ENCODE peak calls at places on chromosomes 12 and 14, in five cellular contexts. B, L, U, S and W are unnamed samples.

GRCh38 chr14:53341324-53341723 is 188.2 kb upstream of the DDHD1 start:
- DNase-seq in B (no peak), L (no peak), S (no peak), U (no peak), W (no peak)

GRCh38 chr12:77609016-77609415 is 221.7 kb upstream of the NAV3 start:
- DNase-seq in S (no peak), U (no peak), L (no peak), B (no peak), W (no peak)

GRCh38 chr14:104594310-104595046 is 10.1 kb downstream of the TMEM179 start:
- DNase-seq in U (no peak), S (no peak), B (no peak), L (no peak), W (no peak)

GRCh38 chr12:50991296-50991695 is 34.9 kb downstream of the SLC11A2 start:
- DNase-seq in U (no peak), L (no peak), B (no peak), S (no peak), W (no peak)

GRCh38 chr14:75295061-75295461 is 16.4 kb downstream of the FOS start:
- DNase-seq in B (peak; percentile 51), U (peak; percentile 38), S (peak; percentile 89), L (peak; percentile 61), W (no peak)

GRCh38 chr12:79884401-79885006 is 50.4 kb downstream of the PPP1R12A start:
- DNase-seq in S (no peak), L (no peak), B (no peak), U (no peak), W (no peak)

GRCh38 chr14:28151931-28152330 is 614.7 kb upstream of the FOXG1 start:
- DNase-seq in S (no peak), U (no peak), L (no peak), B (no peak), W (no peak)

GRCh38 chr12:57744777-57745484 is at the start of gene TSPAN31:
- DNase-seq in S (peak; percentile 98), U (peak; percentile 97), B (peak; percentile 97), L (peak; percentile 99), W (peak; percentile 96)

GRCh38 chr14:98953544-98954346 is 318.3 kb downstream of the BCL11B start:
- DNase-seq in L (peak; percentile 39), S (no peak), B (peak; percentile 22), U (peak; percentile 91), W (no peak)

GRCh38 chr12:110501378-110501721 is 561 bp downstream of the VPS29 start:
- DNase-seq in S (no peak), B (no peak), U (peak; percentile 81), L (no peak), W (peak; percentile 70)

GRCh38 chr12:94561943-94562411 is 88.4 kb downstream of the TMCC3 start:
- DNase-seq in L (no peak), B (no peak), S (no peak), U (peak; percentile 91), W (peak; percentile 84)

GRCh38 chr12:99386907-99387306 is 260.6 kb upstream of the GARIN6 start:
- DNase-seq in L (no peak), B (no peak), U (peak; percentile 11), S (no peak), W (no peak)

GRCh38 chr12:8894986-8895385 is 19.3 kb upstream of the PHC1 start:
- DNase-seq in S (no peak), L (no peak), U (no peak), B (no peak), W (no peak)

GRCh38 chr12:7642876-7643309 is 22.8 kb downstream of the APOBEC1 start:
- DNase-seq in S (no peak), L (no peak), B (no peak), U (no peak), W (no peak)

GRCh38 chr12:9961106-9961505 is 10.1 kb upstream of the CLEC12A start:
- DNase-seq in B (no peak), S (no peak), L (no peak), U (no peak), W (no peak)

GRCh38 chr14:29339491-29339890 is 572.9 kb downstream of the FOXG1 start:
- DNase-seq in S (no peak), B (no peak), U (no peak), L (no peak), W (no peak)

GRCh38 chr12:7076493-7076892 is 15.8 kb downstream of the C1R start:
- DNase-seq in B (no peak), U (no peak), S (no peak), L (no peak), W (no peak)

GRCh38 chr12:113130457-113131135 is 5.0 kb downstream of the RASAL1 start:
- DNase-seq in B (no peak), L (no peak), U (peak; percentile 47), S (peak; percentile 91), W (peak; percentile 78)

GRCh38 chr12:58873496-58873895 is 46.8 kb downstream of the LRIG3 start:
- DNase-seq in U (no peak), L (no peak), B (no peak), S (no peak), W (no peak)

GRCh38 chr14:102095871-102096568 is 9.2 kb upstream of the HSP90AA1 start:
- DNase-seq in B (no peak), S (peak; percentile 42), L (no peak), U (no peak), W (no peak)

GRCh38 chr14:54478621-54479215 is 10.1 kb downstream of the GMFB start:
- DNase-seq in L (no peak), B (no peak), U (no peak), S (no peak), W (no peak)

GRCh38 chr14:89485264-89485663 is 68.2 kb upstream of the FOXN3 start:
- DNase-seq in B (no peak), U (no peak), S (peak; percentile 61), L (no peak), W (no peak)

GRCh38 chr12:121532503-121533390 is 48.1 kb downstream of the KDM2B start:
- DNase-seq in L (no peak), S (no peak), B (peak; percentile 33), U (no peak), W (peak; percentile 19)

GRCh38 chr12:12610711-12611110 is 965 bp upstream of the CREBL2 start:
- DNase-seq in S (no peak), B (no peak), U (no peak), L (no peak), W (no peak)
- H3K27ac ChIP-seq in S (peak overlapping the region; percentile 98), B (no peak overlapping the region), U (peak overlapping the region; percentile 76), L (peak overlapping the region; percentile 95), W (peak overlapping the region; percentile 98)

GRCh38 chr12:123131879-123132402 is 18.9 kb downstream of the PITPNM2 start:
- DNase-seq in L (no peak), B (no peak), S (peak; percentile 74), U (peak; percentile 46), W (peak; percentile 59)

GRCh38 chr12:123134265-123134664 is 16.6 kb downstream of the PITPNM2 start:
- DNase-seq in U (peak; percentile 78), B (no peak), L (no peak), S (peak; percentile 52), W (no peak)

GRCh38 chr12:123134755-123135282 is 16.1 kb downstream of the PITPNM2 start:
- DNase-seq in B (no peak), L (no peak), S (peak; percentile 24), U (no peak), W (no peak)

GRCh38 chr12:123132951-123133619 is 17.8 kb downstream of the PITPNM2 start:
- DNase-seq in S (peak; percentile 0), B (no peak), U (no peak), L (no peak), W (no peak)

GRCh38 chr12:123133701-123134100 is 17.2 kb downstream of the PITPNM2 start:
- DNase-seq in S (peak; percentile 6), L (no peak), U (no peak), B (no peak), W (no peak)
- H3K27ac ChIP-seq in S (no peak overlapping the region), L (no peak overlapping the region), U (no peak overlapping the region), B (no peak overlapping the region), W (no peak overlapping the region)

GRCh38 chr14:65168840-65169239 is 66.5 kb upstream of the MAX start:
- DNase-seq in U (peak; percentile 40), L (no peak), S (no peak), B (no peak), W (no peak)

GRCh38 chr14:65173973-65174693 is 71.8 kb upstream of the MAX start:
- DNase-seq in B (no peak), L (peak; percentile 23), S (no peak), U (no peak), W (no peak)

GRCh38 chr14:65170318-65170717 is 68.0 kb upstream of the MAX start:
- DNase-seq in U (no peak), S (no peak), B (no peak), L (no peak), W (no peak)

GRCh38 chr14:65169351-65169750 is 67.0 kb upstream of the MAX start:
- DNase-seq in B (no peak), U (peak; percentile 70), L (no peak), S (no peak), W (peak; percentile 25)

GRCh38 chr14:65170768-65171251 is 68.5 kb upstream of the MAX start:
- DNase-seq in L (no peak), B (peak; percentile 13), U (peak; percentile 76), S (peak; percentile 84), W (peak; percentile 33)
- H3K27ac ChIP-seq in L (no peak overlapping the region), B (no peak overlapping the region), U (no peak overlapping the region), S (no peak overlapping the region), W (peak overlapping the region; percentile 95)

GRCh38 chr14:68132722-68133121 is 313.1 kb downstream of the RAD51B start:
- DNase-seq in S (no peak), B (no peak), U (no peak), L (no peak), W (no peak)

GRCh38 chr14:68133856-68134255 is 314.3 kb downstream of the RAD51B start:
- DNase-seq in L (no peak), S (no peak), U (no peak), B (no peak), W (no peak)

GRCh38 chr14:68137704-68138619 is 318.4 kb downstream of the RAD51B start:
- DNase-seq in S (no peak), B (peak; percentile 43), L (peak; percentile 73), U (peak; percentile 99), W (peak; percentile 23)

GRCh38 chr14:68135566-68135965 is 316.0 kb downstream of the RAD51B start:
- DNase-seq in U (no peak), L (no peak), S (no peak), B (no peak), W (no peak)

GRCh38 chr14:68135028-68135427 is 315.4 kb downstream of the RAD51B start:
- DNase-seq in S (no peak), L (no peak), U (no peak), B (no peak), W (no peak)
- H3K27ac ChIP-seq in S (no peak overlapping the region), L (peak overlapping the region; percentile 49), U (peak overlapping the region; percentile 64), B (no peak overlapping the region), W (no peak overlapping the region)

DNA sequence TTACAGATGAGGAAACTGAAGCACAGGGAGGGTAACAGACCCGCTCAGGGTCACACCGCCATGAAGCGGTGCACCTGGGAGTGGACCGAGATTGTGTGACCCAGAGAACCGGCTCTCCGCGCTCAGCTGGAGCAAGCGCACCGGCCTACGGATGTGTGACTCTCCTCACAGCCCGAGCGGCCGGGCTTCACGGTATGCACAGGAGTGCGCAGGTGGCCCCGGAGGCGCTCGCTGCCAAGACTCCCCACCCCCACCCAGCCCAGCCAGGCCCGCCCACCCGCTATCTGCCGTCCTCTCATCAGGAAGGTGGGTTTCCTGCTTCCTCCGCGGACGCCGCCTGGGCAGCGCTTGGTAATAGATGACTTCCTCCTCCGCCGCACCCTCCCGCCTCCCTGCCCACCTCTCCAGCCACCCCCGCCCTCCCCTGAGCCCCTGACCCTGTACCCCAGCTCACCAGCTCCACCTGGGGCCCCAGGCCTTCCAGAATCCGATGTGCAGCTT is 110.7 kb downstream of the NCOR2 start:
- DNase-seq in S (peak; percentile 93), L (no peak), B (no peak), U (no peak), W (no peak)
- H3K27ac ChIP-seq in S (peak overlapping the region; percentile 90), L (peak overlapping the region; percentile 94), B (no peak overlapping the region), U (no peak overlapping the region), W (peak overlapping the region; percentile 83)